ENCODE peak calls at places on chromosomes 16 and 17, in nine cellular contexts. T, B, J, W, G, F, A, D and Z are unnamed samples.

GRCh38 chr16:81621496-81621895 is 157.6 kb upstream of the PLCG2 start:
- DNase-seq in T (no peak), B (no peak), J (no peak), W (no peak), G (no peak), F (no peak), A (no peak), D (no peak), Z (no peak)

GRCh38 chr17:5128905-5129535 is 13.2 kb downstream of the USP6 start:
- DNase-seq in T (no peak), B (no peak), J (no peak), W (no peak), G (no peak), F (no peak), A (no peak), D (no peak), Z (no peak)

GRCh38 chr16:71628810-71629209 is 2.8 kb downstream of the MARVELD3 start:
- DNase-seq in T (peak), B (no peak), J (no peak), W (no peak), G (no peak), F (no peak), A (peak), D (no peak), Z (no peak)

GRCh38 chr17:59355030-59355694 is 23.7 kb downstream of the YPEL2 start:
- DNase-seq in T (no peak), B (no peak), J (no peak), W (no peak), G (no peak), F (no peak), A (no peak), D (no peak), Z (no peak)

GRCh38 chr17:42408076-42408475 is 15.0 kb downstream of the CAVIN1 start:
- DNase-seq in T (no peak), B (no peak), J (no peak), W (no peak), G (no peak), F (no peak), A (no peak), D (no peak), Z (no peak)

GRCh38 chr17:16639438-16639837 is 14.2 kb downstream of the ZNF624 start:
- DNase-seq in T (no peak), B (no peak), J (no peak), W (no peak), G (no peak), F (no peak), A (no peak), D (no peak), Z (no peak)

GRCh38 chr16:85192736-85193493 is 80.6 kb upstream of the CIBAR2 start:
- DNase-seq in T (no peak), B (no peak), J (peak), W (no peak), G (no peak), F (no peak), A (peak), D (no peak), Z (no peak)

GRCh38 chr17:7839890-7840260 is 5.9 kb downstream of the KDM6B start:
- DNase-seq in T (no peak), B (no peak), J (no peak), W (no peak), G (no peak), F (no peak), A (peak), D (no peak), Z (no peak)

GRCh38 chr16:59201160-59201559 is 467.0 kb upstream of the GOT2 start:
- DNase-seq in T (no peak), B (no peak), J (no peak), W (no peak), G (no peak), F (no peak), A (no peak), D (no peak), Z (no peak)

GRCh38 chr17:57597531-57598453 is 147.3 kb downstream of the CCDC182 start:
- DNase-seq in T (peak), B (peak), J (no peak), W (peak), G (peak), F (no peak), A (peak), D (peak), Z (peak)

GRCh38 chr16:70611785-70612303 is 34.5 kb upstream of the IL34 start:
- DNase-seq in T (no peak), B (no peak), J (no peak), W (no peak), G (no peak), F (no peak), A (no peak), D (no peak), Z (no peak)

GRCh38 chr16:67028555-67029248 is at the start of gene CBFB:
- DNase-seq in T (peak), B (peak), J (peak), W (peak), G (peak), F (peak), A (peak), D (peak), Z (peak)

GRCh38 chr17:73706858-73707257 is 62.6 kb upstream of the SDK2 start:
- DNase-seq in T (no peak), B (no peak), J (no peak), W (no peak), G (no peak), F (no peak), A (no peak), D (no peak), Z (no peak)

GRCh38 chr17:48603959-48604769 is 622 bp downstream of the HOXB6 start:
- DNase-seq in T (no peak), B (no peak), J (no peak), W (no peak), G (peak), F (no peak), A (no peak), D (peak), Z (no peak)

GRCh38 chr17:2023256-2023655 is 1.9 kb downstream of the RTN4RL1 start:
- DNase-seq in T (no peak), B (no peak), J (no peak), W (no peak), G (no peak), F (no peak), A (no peak), D (no peak), Z (no peak)

GRCh38 chr16:69772560-69773254 is 10.6 kb downstream of the WWP2 start:
- DNase-seq in T (peak), B (no peak), J (no peak), W (no peak), G (no peak), F (no peak), A (peak), D (no peak), Z (no peak)

GRCh38 chr16:4365014-4365406 is 6.6 kb upstream of the VASN start:
- DNase-seq in T (no peak), B (no peak), J (no peak), W (no peak), G (no peak), F (no peak), A (no peak), D (peak), Z (no peak)

GRCh38 chr16:57642368-57643135 is 14.1 kb downstream of the ADGRG1 start:
- DNase-seq in T (no peak), B (no peak), J (no peak), W (no peak), G (no peak), F (no peak), A (no peak), D (no peak), Z (no peak)

GRCh38 chr16:8936421-8936820 is 27.3 kb downstream of the USP7 start:
- DNase-seq in T (peak), B (peak), J (no peak), W (no peak), G (peak), F (no peak), A (no peak), D (peak), Z (no peak)

GRCh38 chr16:23578096-23578830 is 17.9 kb downstream of the NDUFAB1 start:
- DNase-seq in T (no peak), B (no peak), J (no peak), W (no peak), G (no peak), F (no peak), A (peak), D (no peak), Z (no peak)

GRCh38 chr17:22435231-22435974 is 743.1 kb downstream of the KCNJ18 start:
- DNase-seq in T (no peak), B (no peak), J (no peak), W (no peak), G (no peak), F (no peak), A (no peak), D (no peak), Z (no peak)

GRCh38 chr17:34361478-34362061 is 1.5 kb downstream of the CCL1 start:
- DNase-seq in T (peak), B (peak), J (peak), W (peak), G (peak), F (peak), A (peak), D (peak), Z (peak)

GRCh38 chr16:30766922-30767284 is 4.8 kb downstream of the RNF40 start:
- DNase-seq in T (no peak), B (no peak), J (no peak), W (no peak), G (no peak), F (no peak), A (no peak), D (no peak), Z (no peak)

GRCh38 chr16:87267566-87267965 is 49.6 kb downstream of the C16orf95 start:
- DNase-seq in T (no peak), B (no peak), J (no peak), W (no peak), G (no peak), F (no peak), A (no peak), D (no peak), Z (no peak)

GRCh38 chr16:29698042-29698441 is 19.1 kb downstream of the QPRT start:
- DNase-seq in T (no peak), B (no peak), J (no peak), W (no peak), G (no peak), F (no peak), A (no peak), D (no peak), Z (no peak)

GRCh38 chr17:50656509-50656908 is 21.8 kb downstream of the ABCC3 start:
- DNase-seq in T (no peak), B (no peak), J (no peak), W (no peak), G (no peak), F (no peak), A (no peak), D (no peak), Z (no peak)

GRCh38 chr17:12990041-12990808 is 27.6 kb downstream of the ELAC2 start:
- DNase-seq in T (no peak), B (no peak), J (no peak), W (no peak), G (no peak), F (no peak), A (no peak), D (no peak), Z (no peak)

GRCh38 chr17:11944587-11944986 is 52.7 kb downstream of the ZNF18 start:
- DNase-seq in T (no peak), B (no peak), J (no peak), W (no peak), G (no peak), F (no peak), A (no peak), D (no peak), Z (no peak)

GRCh38 chr17:8659758-8660410 is 29.4 kb upstream of the MYH10 start:
- DNase-seq in T (no peak), B (no peak), J (no peak), W (no peak), G (no peak), F (no peak), A (no peak), D (no peak), Z (no peak)

GRCh38 chr17:27425991-27426390 is 30.3 kb upstream of the KSR1 start:
- DNase-seq in T (no peak), B (no peak), J (no peak), W (no peak), G (no peak), F (no peak), A (no peak), D (no peak), Z (no peak)

DNA sequence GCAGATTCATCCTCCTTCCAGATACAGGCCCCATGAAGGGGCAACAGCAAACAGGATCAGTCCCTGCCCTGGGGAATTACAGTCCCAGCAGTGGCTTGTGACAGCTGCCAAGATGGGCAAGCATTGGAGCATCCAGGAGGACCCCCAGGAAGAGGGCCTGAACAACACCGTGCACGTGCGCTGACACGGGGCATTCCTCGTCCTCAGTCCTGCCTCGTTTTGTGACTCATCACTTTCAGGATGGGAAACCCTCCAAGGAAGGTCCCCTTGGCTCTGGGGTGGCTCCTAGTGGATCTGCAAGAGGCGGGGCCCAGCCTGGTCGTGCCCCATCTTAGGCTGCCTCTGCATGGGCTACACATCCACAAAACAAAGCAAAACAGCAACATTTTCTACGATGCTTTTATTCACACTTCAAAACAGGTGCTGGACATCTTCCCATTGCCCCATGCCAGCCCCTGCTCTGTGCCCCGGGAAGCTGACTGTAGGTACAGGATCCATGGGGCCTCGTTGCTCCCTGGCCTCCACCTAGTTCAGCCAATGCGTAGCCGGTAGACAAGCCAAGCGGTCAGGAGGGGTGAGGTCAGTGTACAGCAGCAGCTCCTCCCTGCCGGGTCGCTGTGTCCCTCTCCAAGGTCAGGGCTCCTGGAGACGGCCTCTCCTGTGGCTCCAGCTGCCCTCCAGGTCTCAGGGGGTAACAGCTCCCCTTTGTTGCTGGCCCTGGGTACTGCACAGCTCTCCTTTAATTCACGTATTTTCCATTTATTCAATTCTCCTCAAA is 32.3 kb downstream of the ACTG1 start:
- DNase-seq in T (no peak), B (no peak), J (no peak), W (peak), G (peak), F (no peak), A (peak), D (no peak), Z (no peak)
- TF ChIP-seq CTCF in T (peak), B (no peak), J (no peak), W (no peak), G (no peak), F (no peak), A (peak), D (no peak), Z (no peak)

DNA sequence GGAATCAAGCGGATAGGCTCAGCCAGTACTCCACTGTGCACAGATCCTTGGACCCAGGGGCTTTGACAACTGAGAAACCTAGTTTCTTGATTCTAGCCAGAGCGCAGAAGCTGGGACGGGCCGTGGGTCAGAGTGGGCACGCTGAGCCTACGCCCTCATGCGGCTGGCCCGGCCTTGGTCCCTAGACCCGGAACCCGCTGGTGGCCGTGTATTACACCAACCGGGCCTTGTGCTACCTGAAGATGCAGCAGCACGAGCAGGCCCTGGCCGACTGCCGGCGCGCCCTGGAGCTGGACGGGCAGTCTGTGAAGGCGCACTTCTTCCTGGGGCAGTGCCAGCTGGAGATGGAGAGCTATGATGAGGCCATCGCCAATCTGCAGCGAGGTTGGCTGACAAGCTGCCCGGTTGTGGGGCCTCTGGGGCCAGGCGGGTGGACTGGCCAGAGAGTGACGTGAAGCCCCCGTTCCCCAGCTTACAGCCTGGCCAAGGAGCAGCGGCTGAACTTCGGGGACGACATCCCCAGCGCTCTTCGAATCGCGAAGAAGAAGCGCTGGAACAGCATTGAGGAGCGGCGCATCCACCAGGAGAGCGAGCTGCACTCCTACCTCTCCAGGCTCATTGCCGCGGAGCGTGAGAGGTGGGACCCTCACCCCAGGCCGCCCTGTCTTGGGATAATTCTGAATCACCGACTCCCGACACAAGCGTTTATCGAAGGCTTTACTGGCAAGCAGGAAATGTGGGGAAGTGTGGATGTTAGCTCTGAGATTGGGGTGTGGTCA is 946 bp downstream of the STUB1 start:
- DNase-seq in T (no peak), B (no peak), J (no peak), W (no peak), G (no peak), F (no peak), A (peak), D (peak), Z (no peak)
- TF ChIP-seq CTCF in T (peak), B (no peak), J (no peak), W (no peak), G (no peak), F (no peak), A (no peak), D (no peak), Z (no peak)

DNA sequence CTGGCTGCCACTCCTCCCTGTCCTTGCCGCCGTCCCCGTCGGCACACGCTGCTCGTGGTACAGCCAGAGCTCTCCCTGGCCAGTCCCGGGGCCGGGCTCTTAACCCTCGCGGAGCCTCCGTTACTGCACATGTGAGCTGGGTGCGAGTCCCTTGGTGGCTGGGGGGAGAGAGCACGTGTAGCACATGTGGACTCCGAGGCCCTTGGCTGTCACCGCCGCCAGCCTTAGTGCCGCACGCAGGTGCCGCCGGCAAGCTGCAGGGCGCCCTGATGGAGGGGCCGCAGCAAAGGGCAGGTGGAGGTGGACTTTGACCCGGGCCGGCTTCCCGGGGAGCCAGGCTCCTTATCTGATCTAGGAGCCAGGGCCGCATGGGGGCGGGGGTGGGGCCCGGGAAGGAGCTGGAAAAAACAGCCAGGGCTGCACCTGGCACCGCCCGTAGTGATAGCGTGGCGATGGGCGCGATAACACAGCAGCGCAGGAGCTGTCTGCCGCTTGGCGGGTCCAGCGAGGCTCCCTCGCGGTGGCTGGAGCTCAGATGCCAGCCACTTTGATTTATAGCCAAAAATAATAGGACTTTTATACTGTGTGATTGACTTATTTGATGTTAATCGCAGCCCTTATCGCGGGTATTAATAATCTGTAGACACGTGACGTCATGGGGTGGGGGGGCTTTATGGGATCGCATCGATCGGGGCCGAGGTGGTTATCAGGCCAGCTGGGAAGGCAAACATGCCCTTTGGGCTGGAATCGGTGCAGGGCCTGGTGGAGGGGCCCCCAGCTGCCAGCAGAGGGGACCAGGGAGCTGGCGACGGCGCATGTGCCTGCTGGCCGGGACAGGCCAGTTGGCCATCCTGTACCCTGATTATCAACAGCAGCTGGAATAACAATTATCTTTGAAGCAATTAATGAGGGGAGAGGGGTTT is 35.1 kb downstream of the ZFPM1 start:
- DNase-seq in T (no peak), B (no peak), J (no peak), W (no peak), G (no peak), F (no peak), A (no peak), D (peak), Z (no peak)
- TF ChIP-seq CTCF in T (peak), B (no peak), J (no peak), W (no peak), G (no peak), F (no peak), A (no peak), D (no peak), Z (no peak)

GRCh38 chr16:14302399-14303181 is 231.5 kb downstream of the MRTFB start:
- DNase-seq in T (no peak), B (peak), J (no peak), W (no peak), G (peak), F (no peak), A (no peak), D (no peak), Z (no peak)

GRCh38 chr16:14302031-14302398 is 230.9 kb downstream of the MRTFB start:
- DNase-seq in T (no peak), B (peak), J (no peak), W (no peak), G (peak), F (no peak), A (peak), D (peak), Z (no peak)

GRCh38 chr16:14300631-14301149 is 229.6 kb downstream of the MRTFB start:
- DNase-seq in T (peak), B (peak), J (no peak), W (peak), G (peak), F (peak), A (peak), D (peak), Z (no peak)

GRCh38 chr16:14303182-14303618 is 232.1 kb downstream of the MRTFB start:
- DNase-seq in T (no peak), B (no peak), J (no peak), W (no peak), G (no peak), F (no peak), A (no peak), D (no peak), Z (no peak)

DNA sequence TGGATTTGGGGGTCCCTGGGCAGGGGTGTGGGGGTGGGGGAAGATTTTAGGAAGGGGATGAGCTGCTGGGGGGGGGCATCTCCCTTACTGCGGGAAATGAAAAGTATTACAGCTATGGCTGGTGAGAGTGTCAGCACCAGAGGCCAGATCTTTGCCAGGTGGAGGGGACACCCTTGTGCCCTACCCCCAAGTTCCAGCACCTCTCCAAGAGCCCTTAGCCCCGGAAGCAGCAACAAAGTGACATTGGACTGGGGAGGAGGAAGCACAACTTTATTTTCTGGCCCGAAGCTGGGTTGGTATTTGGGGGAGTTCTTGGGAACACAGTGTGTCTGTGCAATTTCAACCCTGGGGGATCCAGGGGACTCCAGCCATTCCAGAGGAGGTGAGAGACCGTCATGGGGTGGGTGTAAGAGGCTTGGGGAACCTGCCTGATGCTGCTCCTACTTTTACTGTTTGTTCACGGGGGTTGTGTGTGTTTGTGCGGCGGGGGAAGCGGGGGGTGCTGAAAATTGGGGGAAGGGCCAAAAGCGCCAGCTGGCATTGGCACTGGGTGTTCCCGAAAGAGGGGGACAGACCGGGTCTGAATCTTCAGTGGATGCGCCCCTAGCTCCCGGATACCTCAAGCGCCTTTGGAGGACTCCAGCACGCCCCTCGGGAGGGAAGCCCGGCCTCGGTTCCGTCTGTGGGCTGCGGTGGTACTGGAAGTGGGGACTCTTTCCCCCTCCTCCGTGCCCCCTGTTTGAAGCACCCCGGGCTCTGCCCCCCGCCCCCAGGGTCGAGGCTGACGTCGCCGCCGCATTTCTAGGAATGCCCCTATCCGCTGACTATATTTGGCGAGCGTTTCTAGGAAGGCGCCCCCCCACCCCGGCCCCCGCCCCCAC is 230.3 kb downstream of the MRTFB start:
- DNase-seq in T (no peak), B (peak), J (no peak), W (peak), G (peak), F (no peak), A (peak), D (no peak), Z (no peak)
- TF ChIP-seq CTCF in T (no peak), B (no peak), J (no peak), W (no peak), G (no peak), F (no peak), A (no peak), D (no peak), Z (no peak)